ENCODE peak calls at places on chromosomes 2 and 18, in eight cellular contexts. U, V, C, S, H, G, A and M are unnamed samples.

GRCh38 chr2:179612108-179612507 is 249.3 kb downstream of the ZNF385B start:
- DNase-seq in A (no peak), U (no peak), C (no peak), V (no peak), G (peak), H (peak), S (no peak), M (no peak)

GRCh38 chr2:81060971-81061370 is 756.4 kb upstream of the LRRTM1 start:
- DNase-seq in G (no peak), A (no peak), H (no peak), S (no peak), U (no peak), V (no peak), C (no peak), M (no peak)

GRCh38 chr2:36889782-36890181 is 76.6 kb downstream of the STRN start:
- DNase-seq in G (peak), U (peak), V (no peak), A (peak), S (no peak), H (peak), C (peak), M (peak)

GRCh38 chr18:43265465-43265864 is 11.8 kb downstream of the SYT4 start:
- DNase-seq in V (no peak), G (no peak), U (no peak), A (no peak), H (no peak), S (no peak), C (no peak), M (no peak)

GRCh38 chr2:109663721-109664120 is 49.6 kb downstream of the SOWAHC start:
- DNase-seq in C (no peak), U (peak), S (peak), V (no peak), A (peak), G (peak), H (peak), M (peak)

GRCh38 chr2:239319261-239319661 is 81.6 kb downstream of the HDAC4 start:
- DNase-seq in V (no peak), C (no peak), G (peak), U (no peak), S (no peak), A (peak), H (peak), M (peak)

GRCh38 chr2:14827226-14828023 is 194.9 kb downstream of the LRATD1 start:
- DNase-seq in G (no peak), S (no peak), U (no peak), A (no peak), V (no peak), H (peak), C (no peak), M (peak)

GRCh38 chr2:133959066-133959465 is 294.8 kb upstream of the MGAT5 start:
- DNase-seq in S (no peak), V (no peak), A (no peak), H (no peak), U (no peak), G (no peak), C (no peak), M (no peak)

GRCh38 chr18:79217979-79218604 is 148.9 kb downstream of the ATP9B start:
- DNase-seq in S (no peak), H (no peak), G (no peak), C (no peak), A (peak), U (no peak), V (no peak), M (no peak)

GRCh38 chr2:3482363-3482821 is 36.9 kb downstream of the ADI1 start:
- DNase-seq in C (no peak), U (no peak), G (no peak), S (no peak), H (no peak), V (no peak), A (no peak), M (no peak)

GRCh38 chr2:43059183-43059897 is 167.1 kb downstream of the ZFP36L2 start:
- DNase-seq in A (peak), H (peak), V (peak), S (peak), G (peak), U (peak), C (no peak), M (peak)

GRCh38 chr2:237060518-237061312 is 25.0 kb upstream of the COPS8 start:
- DNase-seq in U (no peak), G (peak), S (peak), C (peak), H (peak), A (peak), V (no peak), M (peak)

GRCh38 chr2:239908744-239909143 is 116.4 kb downstream of the NDUFA10 start:
- DNase-seq in U (no peak), A (no peak), H (no peak), V (no peak), G (no peak), C (no peak), S (no peak), M (no peak)

GRCh38 chr2:38173690-38174089 is 97.7 kb upstream of the CYP1B1 start:
- DNase-seq in V (no peak), A (no peak), G (no peak), C (no peak), U (no peak), H (peak), S (no peak), M (no peak)